ENCODE peak calls at places on chromosomes 16 and 17, in seven cellular contexts. E is left lung; J is transverse colon; C is NT2/D1; X is left ventricle myocardium inferior; U is CD8-positive, alpha-beta T cell; A is PC-9. B is an unnamed sample.

GRCh38 chr17:31394544-31394943 is 3.1 kb downstream of the RAB11FIP4 start:
- DNase-seq in A (peak; percentile 45), U (peak; percentile 17), X (peak; percentile 58), E (no peak), J (no peak), C (no peak), B (no peak)

GRCh38 chr17:50051082-50051576 is 4.8 kb upstream of the ITGA3 start:
- DNase-seq in J (no peak), U (peak; percentile 14), X (no peak), A (peak; percentile 95), C (no peak), E (peak; percentile 87), B (no peak)

GRCh38 chr16:86834451-86835035 is 256.2 kb downstream of the FOXL1 start:
- DNase-seq in J (no peak), X (no peak), C (no peak), U (no peak), E (no peak), A (no peak), B (no peak)

GRCh38 chr16:16021988-16022682 is 72.7 kb downstream of the ABCC1 start:
- DNase-seq in A (peak; percentile 99), J (peak; percentile 93), X (peak; percentile 97), U (no peak), E (peak; percentile 92), C (peak; percentile 40), B (peak; percentile 30)

GRCh38 chr16:29784157-29784556 is 6.1 kb downstream of the ZG16 start:
- DNase-seq in X (no peak), A (peak; percentile 44), E (no peak), C (no peak), U (no peak), J (no peak), B (no peak)

GRCh38 chr16:66959645-66960177 is 1.4 kb upstream of the CES3 start:
- DNase-seq in X (peak; percentile 26), E (no peak), U (no peak), A (no peak), J (no peak), C (no peak), B (no peak)

GRCh38 chr17:64936117-64936516 is 16.8 kb upstream of the LRRC37A3 start:
- DNase-seq in A (no peak), C (no peak), U (no peak), X (no peak), J (no peak), E (no peak), B (no peak)

GRCh38 chr16:74868035-74868434 is 93.4 kb upstream of the FA2H start:
- DNase-seq in A (no peak), X (no peak), E (no peak), U (no peak), J (no peak), C (no peak), B (no peak)

GRCh38 chr17:14748036-14748715 is 447.3 kb downstream of the HS3ST3B1 start:
- DNase-seq in U (no peak), C (no peak), E (peak; percentile 71), X (no peak), A (no peak), J (no peak), B (no peak)

GRCh38 chr17:19410875-19411291 is at the start of gene RNF112:
- DNase-seq in E (peak; percentile 61), X (peak; percentile 41), A (no peak), C (no peak), J (no peak), U (no peak), B (no peak)

GRCh38 chr17:49841548-49841947 is 6.3 kb downstream of the TAC4 start:
- DNase-seq in C (no peak), A (no peak), X (no peak), E (no peak), J (no peak), U (no peak), B (no peak)

GRCh38 chr17:7024402-7024785 is 1.5 kb downstream of the BCL6B start:
- DNase-seq in U (no peak), J (no peak), X (no peak), C (no peak), E (no peak), A (no peak), B (no peak)

GRCh38 chr16:71628810-71629209 is 2.8 kb downstream of the MARVELD3 start:
- DNase-seq in U (no peak), E (no peak), C (no peak), X (no peak), J (no peak), A (no peak), B (no peak)

GRCh38 chr16:71630808-71631207 is 4.8 kb downstream of the MARVELD3 start:
- DNase-seq in E (no peak), J (no peak), X (no peak), A (peak; percentile 63), U (no peak), C (no peak), B (no peak)

GRCh38 chr16:71629617-71630016 is 3.6 kb downstream of the MARVELD3 start:
- DNase-seq in C (no peak), U (no peak), X (no peak), A (no peak), J (no peak), E (no peak), B (no peak)

GRCh38 chr16:71635632-71636031 is 9.6 kb downstream of the MARVELD3 start:
- DNase-seq in E (no peak), J (no peak), X (no peak), U (no peak), A (no peak), C (no peak), B (no peak)

DNA sequence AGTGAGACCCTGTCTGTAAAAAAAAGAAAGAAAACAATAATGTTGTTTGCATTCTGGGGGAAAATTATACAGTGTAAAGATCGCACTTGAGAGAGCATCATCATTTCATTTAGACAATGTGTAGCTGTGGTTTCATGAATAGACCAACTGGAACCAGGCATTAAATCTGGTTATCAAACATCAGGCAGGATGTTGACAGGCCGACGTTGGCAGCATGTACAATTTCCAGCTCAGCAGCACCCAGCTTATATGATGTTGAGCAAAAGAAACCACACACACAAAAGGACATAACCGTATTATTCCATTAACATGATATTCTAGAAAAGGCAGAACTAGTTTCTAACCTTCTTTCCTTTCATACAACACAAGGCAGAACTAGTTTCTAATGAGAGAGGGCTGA is 5.8 kb downstream of the MARVELD3 start:
- DNase-seq in U (no peak), E (no peak), J (no peak), C (no peak), A (no peak), X (no peak), B (no peak)
- H3K4me1 ChIP-seq in U (no peaks in the 10 kb centered on the region), E (peaks cover under 1% of the 10 kb centered on the region), J (peaks cover 2% of the 10 kb centered on the region), C (peaks cover 8% of the 10 kb centered on the region), A (peaks cover 35% of the 10 kb centered on the region), X (peaks cover 2% of the 10 kb centered on the region), B (peaks cover 41% of the 10 kb centered on the region)

GRCh38 chr16:55328611-55329569 is 4.9 kb downstream of the IRX6 start:
- DNase-seq in C (no peak), X (no peak), J (no peak), E (peak; percentile 74), A (no peak), U (no peak), B (no peak)

GRCh38 chr16:55333690-55334089 is 9.7 kb downstream of the IRX6 start:
- DNase-seq in A (no peak), J (no peak), C (no peak), U (no peak), E (no peak), X (no peak), B (no peak)

GRCh38 chr16:55329791-55330190 is 5.8 kb downstream of the IRX6 start:
- DNase-seq in E (no peak), U (no peak), J (no peak), C (no peak), X (no peak), A (no peak), B (no peak)

GRCh38 chr16:55330726-55331647 is 7.0 kb downstream of the IRX6 start:
- DNase-seq in U (no peak), C (no peak), X (no peak), E (peak; percentile 79), J (no peak), A (no peak), B (no peak)

DNA sequence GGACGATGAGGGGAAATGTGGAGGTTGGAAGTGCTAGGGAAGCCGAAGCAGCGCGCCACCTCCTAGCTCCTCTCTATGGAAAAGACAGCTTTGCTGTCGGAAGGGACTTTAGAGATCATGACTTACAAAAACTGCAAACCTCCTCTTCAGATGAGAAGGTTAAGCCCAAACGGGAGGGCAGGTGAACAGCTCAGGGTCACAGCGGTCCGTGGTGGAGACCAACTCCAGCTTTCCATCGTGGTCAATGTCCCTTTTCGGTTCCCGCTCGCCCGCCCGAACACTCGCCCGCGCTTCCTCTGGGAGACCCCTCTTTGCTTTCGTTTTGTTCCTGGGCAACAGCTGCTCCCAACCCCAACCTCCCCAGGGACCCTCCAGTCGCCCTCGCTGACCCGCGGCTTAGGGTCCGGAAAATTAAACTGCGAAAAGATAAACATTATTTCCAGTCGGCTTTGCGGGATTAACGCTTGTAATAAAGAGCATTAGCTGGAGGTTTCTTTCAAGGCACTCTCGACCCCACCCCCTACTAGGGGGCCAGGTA is 7.7 kb downstream of the IRX6 start:
- DNase-seq in X (no peak), C (no peak), A (no peak), U (no peak), J (no peak), E (no peak), B (no peak)
- H3K27me3 ChIP-seq in X (peaks cover 88% of the 10 kb centered on the region), C (peaks cover 4% of the 10 kb centered on the region), A (no peaks in the 10 kb centered on the region), U (peaks cover 5% of the 10 kb centered on the region), J (peaks cover 64% of the 10 kb centered on the region), E (peaks cover 40% of the 10 kb centered on the region), B (no peaks in the 10 kb centered on the region)

DNA sequence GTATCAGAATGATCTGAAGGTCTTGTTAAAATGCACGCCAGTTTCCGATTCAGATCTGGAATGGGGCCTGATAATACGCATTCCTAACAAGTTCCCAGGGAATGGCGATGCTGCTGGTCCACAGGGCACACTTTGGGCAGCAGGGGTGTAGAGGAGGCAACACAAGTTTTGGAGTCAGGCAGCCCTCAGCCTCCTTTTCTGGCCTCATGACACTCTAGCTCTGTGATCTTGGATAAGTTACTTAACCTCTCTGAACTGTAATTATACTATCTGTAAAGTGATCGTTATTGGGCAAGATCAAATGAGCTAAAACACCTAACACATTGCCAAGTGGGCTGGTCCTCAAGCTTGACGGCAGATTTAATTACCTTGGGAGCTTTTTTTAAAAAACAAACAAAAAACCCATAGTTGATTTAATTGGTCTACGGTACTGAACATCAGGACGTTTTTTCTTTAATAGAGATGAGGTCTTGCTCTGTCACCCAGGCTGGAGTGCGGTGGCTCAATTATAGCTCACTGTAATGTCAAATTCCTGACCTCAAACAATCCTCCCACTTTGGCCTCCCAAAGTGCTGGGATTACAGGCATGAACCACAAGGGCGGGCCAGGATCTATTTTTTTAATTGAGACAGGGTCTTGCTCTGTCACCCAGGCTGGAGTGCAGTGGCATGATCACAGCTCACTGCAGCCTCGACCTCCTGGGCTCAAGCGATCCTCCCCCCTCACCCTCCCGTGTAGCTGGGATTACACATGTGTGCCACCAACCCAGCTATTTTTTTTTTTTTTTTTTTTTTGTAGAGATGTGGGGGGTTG is 10.0 kb upstream of the MRPS23 start:
- DNase-seq in J (no peak), X (no peak), A (no peak), U (no peak), C (no peak), E (no peak), B (no peak)
- H3K4me1 ChIP-seq in J (peaks cover 27% of the 10 kb centered on the region), X (peaks cover 59% of the 10 kb centered on the region), A (peaks cover 18% of the 10 kb centered on the region), U (peaks cover 11% of the 10 kb centered on the region), C (peaks cover 22% of the 10 kb centered on the region), E (peaks cover 25% of the 10 kb centered on the region), B (peaks cover 33% of the 10 kb centered on the region)

DNA sequence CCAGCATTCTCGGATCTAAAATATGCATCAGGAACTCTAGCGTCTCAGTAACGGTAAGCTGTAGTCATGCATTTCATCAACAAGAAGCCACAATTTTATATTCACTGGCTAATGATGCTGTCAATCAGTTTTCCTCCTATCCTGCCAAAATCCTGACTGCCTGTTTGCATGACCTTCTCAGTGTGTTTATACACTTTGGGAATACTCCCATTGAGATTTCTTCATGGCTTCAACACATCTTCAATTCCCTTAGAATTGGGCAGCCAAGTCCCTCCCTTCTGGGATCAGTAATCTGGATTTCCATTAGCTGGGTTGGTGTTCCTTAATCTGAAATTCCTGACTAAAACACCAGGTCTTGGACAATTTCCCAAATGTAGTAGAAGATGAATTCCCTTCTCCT is 348.9 kb upstream of the DYNLRB2 start:
- DNase-seq in C (no peak), J (no peak), U (no peak), A (no peak), E (no peak), X (no peak), B (no peak)
- H3K27me3 ChIP-seq in C (no peaks in the 10 kb centered on the region), J (no peaks in the 10 kb centered on the region), U (no peaks in the 10 kb centered on the region), A (peaks cover 43% of the 10 kb centered on the region), E (no peaks in the 10 kb centered on the region), X (peaks cover 9% of the 10 kb centered on the region), B (no peaks in the 10 kb centered on the region)

B was measured in esophagus squamous epithelium.